ENCODE peak calls at places on chromosome 17, in seven cellular contexts. O, M, I, Y, Q, C and D are unnamed samples.

GRCh38 chr17:15957206-15957605 is 12.3 kb downstream of the ADORA2B start:
- DNase-seq in Q (no peak), M (no peak), C (no peak), I (no peak), O (no peak), Y (no peak), D (no peak)

GRCh38 chr17:33487187-33487586 is 194.1 kb upstream of the ASIC2 start:
- DNase-seq in Q (no peak), O (no peak), C (no peak), I (no peak), Y (no peak), M (no peak), D (no peak)

GRCh38 chr17:43861960-43862359 is 15.0 kb downstream of the CD300LG start:
- DNase-seq in I (no peak), Q (peak), C (no peak), Y (no peak), M (no peak), O (no peak), D (no peak)

GRCh38 chr17:46771601-46772012 is 46.9 kb downstream of the WNT3 start:
- DNase-seq in I (peak), Q (no peak), O (no peak), Y (peak), C (no peak), M (no peak), D (no peak)

GRCh38 chr17:47810200-47810821 is 11.3 kb downstream of the OSBPL7 start:
- DNase-seq in Q (peak), M (peak), C (no peak), O (peak), Y (peak), I (no peak), D (no peak)

GRCh38 chr17:39208893-39209292 is 8.8 kb downstream of the RPL19 start:
- DNase-seq in Y (no peak), M (no peak), I (peak), Q (peak), C (no peak), O (no peak), D (no peak)

GRCh38 chr17:68100000-68100641 is 64.6 kb downstream of the KPNA2 start:
- DNase-seq in O (no peak), Q (no peak), M (no peak), Y (no peak), I (no peak), C (no peak), D (no peak)

GRCh38 chr17:40320771-40321501 is 12.0 kb downstream of the RARA start:
- DNase-seq in C (no peak), Q (peak), I (no peak), O (peak), M (peak), Y (no peak), D (no peak)

GRCh38 chr17:9057310-9057709 is 36.0 kb downstream of the NTN1 start:
- DNase-seq in I (no peak), O (no peak), Q (no peak), Y (no peak), C (no peak), M (no peak), D (peak)

GRCh38 chr17:16997514-16998429 is 25.9 kb upstream of the TNFRSF13B start:
- DNase-seq in I (no peak), O (no peak), Q (no peak), M (peak), Y (no peak), C (peak), D (no peak)

GRCh38 chr17:77891602-77892001 is 66.9 kb upstream of the TNRC6C start:
- DNase-seq in Y (no peak), O (no peak), C (no peak), M (peak), Q (peak), I (no peak), D (no peak)